ENCODE peak calls at places on chromosomes 11 and 22, in four cellular contexts. H is A673, W is coronary artery, K is pancreas. J is an unnamed sample.
A peak's percentile ranks its signal among the peaks of the same experiment; 100 is the strongest.

GRCh38 chr11:21814169-21814568 is 378.7 kb upstream of the ANO5 start:
- DNase-seq in H (peak; percentile 25), W (no peak), K (no peak), J (no peak)

GRCh38 chr22:24516301-24516737 is 21.2 kb downstream of the UPB1 start:
- DNase-seq in H (no peak), W (no peak), K (no peak), J (no peak)

GRCh38 chr11:103358251-103358650 is 249.0 kb downstream of the DYNC2H1 start:
- DNase-seq in H (no peak), W (no peak), K (no peak), J (no peak)

GRCh38 chr11:126526471-126526870 is 171.0 kb downstream of the ST3GAL4 start:
- DNase-seq in H (no peak), W (no peak), K (no peak), J (peak; percentile 58)

GRCh38 chr22:38129021-38129420 is 18.5 kb upstream of the BAIAP2L2 start:
- DNase-seq in H (no peak), W (no peak), K (no peak), J (no peak)

GRCh38 chr22:32745251-32745995 is 56.1 kb upstream of the TIMP3 start:
- DNase-seq in H (no peak), W (no peak), K (no peak), J (no peak)

GRCh38 chr11:3129181-3129590 is 35.9 kb downstream of the OSBPL5 start:
- DNase-seq in H (no peak), W (no peak), K (no peak), J (no peak)

GRCh38 chr22:38501797-38502672 is 4.1 kb downstream of the DDX17 start:
- DNase-seq in H (no peak), W (no peak), K (no peak), J (no peak)

GRCh38 chr11:16993495-16993894 is 20.7 kb downstream of the PLEKHA7 start:
- DNase-seq in H (no peak), W (no peak), K (no peak), J (no peak)

GRCh38 chr11:131195801-131196517 is 174.5 kb upstream of the NTM start:
- DNase-seq in H (peak; percentile 66), W (no peak), K (peak; percentile 24), J (no peak)

GRCh38 chr11:74220376-74220775 is 49.3 kb downstream of the PPME1 start:
- DNase-seq in H (no peak), W (no peak), K (no peak), J (no peak)

GRCh38 chr11:70725786-70726185 is 327.5 kb downstream of the CTTN start:
- DNase-seq in H (no peak), W (no peak), K (no peak), J (no peak)

GRCh38 chr11:134845474-134846435 is 433.7 kb upstream of the B3GAT1 start:
- DNase-seq in H (no peak), W (no peak), K (no peak), J (no peak)

GRCh38 chr22:49704345-49705215 is 123.1 kb downstream of the BRD1 start:
- DNase-seq in H (no peak), W (peak; percentile 53), K (no peak), J (peak; percentile 13)

GRCh38 chr11:128453444-128454336 is 133.7 kb downstream of the ETS1 start:
- DNase-seq in H (no peak), W (no peak), K (peak; percentile 47), J (peak; percentile 65)

GRCh38 chr11:66124564-66124963 is 54.5 kb downstream of the PACS1 start:
- DNase-seq in H (no peak), W (no peak), K (no peak), J (no peak)

GRCh38 chr11:64846998-64847666 is 2.7 kb upstream of the CDC42BPG start:
- DNase-seq in H (peak; percentile 98), W (peak; percentile 91), K (peak; percentile 92), J (peak; percentile 99)
- H3K27ac ChIP-seq in H (no peak overlapping the region), W (peak overlapping the region; percentile 24), K (no peak overlapping the region), J (no peak overlapping the region)

GRCh38 chr11:28347351-28347750 is 239.2 kb downstream of the METTL15 start:
- DNase-seq in H (no peak), W (no peak), K (no peak), J (no peak)
- H3K27ac ChIP-seq in H (no peak overlapping the region), W (no peak overlapping the region), K (no peak overlapping the region), J (no peak overlapping the region)

GRCh38 chr11:117313828-117314768 is 2.0 kb downstream of the BACE1 start:
- DNase-seq in H (no peak), W (no peak), K (no peak), J (no peak)
- H3K27ac ChIP-seq in H (no peak overlapping the region), W (no peak overlapping the region), K (no peak overlapping the region), J (no peak overlapping the region)

GRCh38 chr11:48019230-48019584 is 38.8 kb downstream of the PTPRJ start:
- DNase-seq in H (no peak), W (no peak), K (no peak), J (no peak)
- H3K27ac ChIP-seq in H (no peak overlapping the region), W (peak overlapping the region; percentile 11), K (no peak overlapping the region), J (no peak overlapping the region)

GRCh38 chr11:82960779-82961143 is 59.2 kb downstream of the DDIAS start:
- DNase-seq in H (no peak), W (no peak), K (no peak), J (no peak)

GRCh38 chr11:82960000-82960778 is 58.7 kb downstream of the DDIAS start:
- DNase-seq in H (no peak), W (no peak), K (no peak), J (no peak)
- H3K27ac ChIP-seq in H (no peak overlapping the region), W (no peak overlapping the region), K (no peak overlapping the region), J (no peak overlapping the region)

GRCh38 chr11:44095506-44096359 is at the start of gene EXT2:
- DNase-seq in H (peak; percentile 95), W (peak; percentile 90), K (peak; percentile 85), J (peak; percentile 99)
- H3K27ac ChIP-seq in H (peak within 1 kb of the TSS; percentile 72), W (peak within 1 kb of the TSS; percentile 81), K (peak within 1 kb of the TSS; percentile 68), J (peak within 1 kb of the TSS; percentile 45)

GRCh38 chr11:124880958-124881357 is 15.7 kb downstream of the ROBO3 start:
- DNase-seq in H (no peak), W (no peak), K (no peak), J (no peak)

GRCh38 chr11:124884869-124885479 is 12.7 kb downstream of the ROBO4 start:
- DNase-seq in H (no peak), W (peak; percentile 52), K (no peak), J (no peak)

GRCh38 chr11:124884340-124884739 is 13.3 kb downstream of the ROBO4 start:
- DNase-seq in H (no peak), W (peak; percentile 38), K (no peak), J (no peak)

GRCh38 chr11:124879999-124880611 is 14.9 kb downstream of the ROBO3 start:
- DNase-seq in H (no peak), W (peak; percentile 62), K (no peak), J (no peak)

DNA sequence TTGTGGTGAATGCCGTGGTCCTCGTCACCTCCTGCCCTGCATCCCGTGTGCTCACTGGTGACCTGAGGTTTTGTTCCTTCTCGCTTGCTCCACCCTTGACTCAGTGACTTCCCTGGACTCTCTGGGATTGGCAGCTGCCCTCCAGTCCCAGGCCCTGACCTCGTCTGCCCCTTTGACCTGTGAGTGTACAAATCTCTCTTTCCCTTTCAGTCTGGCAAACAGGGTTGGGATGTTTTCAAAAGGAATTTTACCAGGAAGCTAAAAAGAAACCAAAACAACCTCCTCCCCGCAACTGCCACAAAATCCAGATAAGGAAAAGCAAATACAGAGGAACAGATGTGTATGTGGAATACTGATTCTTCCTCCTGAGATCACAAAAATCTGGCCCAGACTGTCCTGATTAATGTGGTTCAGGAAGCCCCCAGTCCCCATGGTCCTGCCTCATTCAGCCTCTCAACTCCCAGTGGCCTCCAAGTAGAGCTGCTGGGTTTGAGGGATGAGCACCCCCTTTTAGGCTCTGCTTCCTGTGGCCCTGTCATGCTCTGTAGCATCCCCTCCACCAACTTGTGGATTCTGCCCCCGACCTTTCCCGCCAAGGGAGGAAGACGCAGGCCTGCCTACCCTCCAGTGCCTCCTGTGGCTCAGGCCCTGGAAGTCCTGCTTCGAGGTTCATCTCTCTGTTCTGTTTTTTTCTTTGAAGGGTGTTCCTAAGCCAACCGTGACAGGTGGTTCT is 15.2 kb downstream of the ROBO4 start:
- DNase-seq in H (no peak), W (peak; percentile 73), K (no peak), J (no peak)
- H3K27ac ChIP-seq in H (no peak overlapping the region), W (peak overlapping the region; percentile 82), K (no peak overlapping the region), J (no peak overlapping the region)